ENCODE peak calls at places on chromosomes 5 and 9, in eight cellular contexts. C, K, E, M, Q, P, V and R are unnamed samples.

GRCh38 chr5:4941957-4942830 is 197.9 kb upstream of the ADAMTS16 start:
- DNase-seq in C (peak; percentile 7), K (no peak), E (peak; percentile 59), M (no peak), Q (no peak), P (no peak), V (no peak), R (peak; percentile 17)

GRCh38 chr9:123225995-123226394 is 42.4 kb downstream of the STRBP start:
- DNase-seq in C (no peak), K (no peak), E (no peak), M (no peak), Q (no peak), P (no peak), V (no peak), R (no peak)

GRCh38 chr9:684055-684949 is 157.2 kb upstream of the DMRT1 start:
- DNase-seq in C (no peak), K (no peak), E (peak; percentile 83), M (peak; percentile 46), Q (peak; percentile 33), P (peak; percentile 51), V (peak; percentile 81), R (peak; percentile 72)

GRCh38 chr9:16530669-16531461 is 339.6 kb downstream of the BNC2 start:
- DNase-seq in C (no peak), K (no peak), E (no peak), M (no peak), Q (no peak), P (peak; percentile 52), V (no peak), R (no peak)

GRCh38 chr5:27682600-27682999 is 644.2 kb upstream of the CDH9 start:
- DNase-seq in C (no peak), K (no peak), E (peak; percentile 31), M (no peak), Q (peak; percentile 21), P (no peak), V (no peak), R (peak; percentile 48)

GRCh38 chr5:177107159-177107558 is 20.4 kb downstream of the FGFR4 start:
- DNase-seq in C (no peak), K (no peak), E (no peak), M (no peak), Q (no peak), P (no peak), V (no peak), R (no peak)

GRCh38 chr9:131630206-131630831 is 85.0 kb downstream of the PRRT1B start:
- DNase-seq in C (peak; percentile 58), K (no peak), E (no peak), M (no peak), Q (no peak), P (no peak), V (no peak), R (no peak)

GRCh38 chr9:10008101-10008799 is 604.6 kb downstream of the PTPRD start:
- DNase-seq in C (no peak), K (no peak), E (peak; percentile 87), M (no peak), Q (no peak), P (no peak), V (no peak), R (no peak)

GRCh38 chr9:38263534-38263933 is 129.0 kb upstream of the ALDH1B1 start:
- DNase-seq in C (no peak), K (no peak), E (peak; percentile 56), M (peak; percentile 14), Q (peak; percentile 16), P (no peak), V (peak; percentile 53), R (peak; percentile 29)

GRCh38 chr5:125179617-125180016 is 433.2 kb upstream of the ZNF608 start:
- DNase-seq in C (no peak), K (no peak), E (no peak), M (no peak), Q (no peak), P (no peak), V (no peak), R (peak; percentile 35)

GRCh38 chr5:55994502-55994997 is at the start of gene IL6ST:
- DNase-seq in C (peak; percentile 62), K (peak; percentile 71), E (no peak), M (peak; percentile 57), Q (peak; percentile 77), P (no peak), V (peak; percentile 83), R (no peak)

GRCh38 chr5:128097781-128098180 is 14.2 kb downstream of the SLC12A2 start:
- DNase-seq in C (no peak), K (no peak), E (no peak), M (no peak), Q (no peak), P (no peak), V (no peak), R (no peak)

GRCh38 chr5:80140496-80140895 is 105.3 kb downstream of the THBS4 start:
- DNase-seq in C (no peak), K (no peak), E (no peak), M (no peak), Q (no peak), P (no peak), V (no peak), R (no peak)

GRCh38 chr5:141845371-141845821 is 32.8 kb downstream of the PCDH1 start:
- DNase-seq in C (no peak), K (no peak), E (peak; percentile 65), M (no peak), Q (no peak), P (no peak), V (no peak), R (peak; percentile 81)

GRCh38 chr5:1314564-1314982 is 19.7 kb upstream of the TERT start:
- DNase-seq in C (no peak), K (peak; percentile 19), E (no peak), M (no peak), Q (no peak), P (no peak), V (no peak), R (peak; percentile 10)

GRCh38 chr5:16742938-16743337 is 126.1 kb upstream of the RETREG1 start:
- DNase-seq in C (no peak), K (no peak), E (no peak), M (peak; percentile 8), Q (peak; percentile 16), P (no peak), V (peak; percentile 50), R (no peak)

DNA sequence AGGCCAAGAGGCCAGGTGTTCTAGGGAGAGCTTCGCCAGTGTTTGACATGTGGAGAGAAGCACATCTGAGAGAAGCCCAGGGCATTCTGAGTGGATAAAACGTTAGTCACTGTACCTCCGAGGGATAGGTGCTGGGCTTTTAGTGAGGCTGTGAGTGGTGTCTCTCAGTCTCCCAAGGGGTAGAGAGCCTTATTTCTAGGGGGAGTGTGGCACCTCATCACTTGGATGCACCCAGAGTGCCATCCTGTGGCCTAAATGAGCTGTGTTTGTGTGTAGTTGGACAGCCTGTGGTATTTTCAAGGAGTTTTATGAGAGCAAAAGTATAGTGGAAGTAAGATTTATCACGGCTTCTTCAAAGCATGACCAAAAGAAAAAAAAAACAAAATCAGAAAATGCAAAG is 1046.9 kb upstream of the WWC1 start:
- DNase-seq in C (no peak), K (no peak), E (peak; percentile 80), M (no peak), Q (peak; percentile 35), P (no peak), V (no peak), R (peak; percentile 58)
- TF ChIP-seq CTCF in C (no peak), K (no peak), E (peak; percentile 83), M (no peak), Q (peak; percentile 65), P (no peak), V (no peak), R (peak; percentile 73)

GRCh38 chr5:73231245-73231778 is 58.3 kb downstream of the TMEM174 start:
- DNase-seq in C (no peak), K (no peak), E (no peak), M (no peak), Q (no peak), P (no peak), V (peak; percentile 9), R (no peak)

GRCh38 chr5:73228052-73228451 is 55.1 kb downstream of the TMEM174 start:
- DNase-seq in C (no peak), K (no peak), E (no peak), M (no peak), Q (no peak), P (no peak), V (no peak), R (no peak)

GRCh38 chr5:73232266-73233041 is 59.5 kb downstream of the TMEM174 start:
- DNase-seq in C (no peak), K (no peak), E (peak; percentile 64), M (no peak), Q (no peak), P (no peak), V (no peak), R (no peak)

GRCh38 chr5:73229271-73229670 is 56.3 kb downstream of the TMEM174 start:
- DNase-seq in C (no peak), K (no peak), E (no peak), M (no peak), Q (peak; percentile 9), P (no peak), V (no peak), R (no peak)

GRCh38 chr5:73230264-73231244 is 57.6 kb downstream of the TMEM174 start:
- DNase-seq in C (no peak), K (no peak), E (peak; percentile 79), M (no peak), Q (no peak), P (no peak), V (no peak), R (no peak)
- H3K4me3 ChIP-seq in C (no peak overlapping the region), K (no peak overlapping the region), E (peak overlapping the region; percentile 35), M (no peak overlapping the region), Q (no peak overlapping the region), P (no peak overlapping the region), V (no peak overlapping the region), R (no peak overlapping the region)

GRCh38 chr5:78486223-78486622 is 125.8 kb downstream of the SCAMP1 start:
- DNase-seq in C (no peak), K (no peak), E (no peak), M (no peak), Q (no peak), P (no peak), V (no peak), R (no peak)
- TF ChIP-seq CTCF in C (no peak), K (no peak), E (no peak), M (no peak), Q (no peak), P (no peak), V (no peak), R (no peak)

GRCh38 chr5:81750308-81751008 is 439 bp downstream of the SSBP2 start:
- DNase-seq in C (no peak), K (peak; percentile 34), E (peak; percentile 56), M (no peak), Q (no peak), P (no peak), V (no peak), R (peak; percentile 8)

GRCh38 chr5:81748556-81748955 is 2.3 kb downstream of the SSBP2 start:
- DNase-seq in C (no peak), K (no peak), E (no peak), M (no peak), Q (no peak), P (no peak), V (peak; percentile 21), R (no peak)

GRCh38 chr5:81749562-81750307 is 1.2 kb downstream of the SSBP2 start:
- DNase-seq in C (peak; percentile 38), K (peak; percentile 31), E (peak; percentile 80), M (no peak), Q (peak; percentile 6), P (peak; percentile 28), V (peak; percentile 14), R (peak; percentile 39)

GRCh38 chr5:81751009-81751835 is at the start of gene SSBP2:
- DNase-seq in C (peak; percentile 100), K (peak; percentile 99), E (peak; percentile 99), M (peak; percentile 99), Q (peak; percentile 98), P (peak; percentile 100), V (peak; percentile 99), R (peak; percentile 99)

GRCh38 chr5:81749186-81749561 is 1.7 kb downstream of the SSBP2 start:
- DNase-seq in C (peak; percentile 13), K (no peak), E (peak; percentile 22), M (no peak), Q (no peak), P (no peak), V (no peak), R (no peak)
- H3K4me3 ChIP-seq in C (no peak overlapping the region), K (peak overlapping the region; percentile 97), E (peak overlapping the region; percentile 84), M (peak overlapping the region; percentile 79), Q (peak overlapping the region; percentile 89), P (peak overlapping the region; percentile 52), V (no peak overlapping the region), R (peak overlapping the region; percentile 76)